ENCODE peak calls at places on chromosomes 2 and 18, in eight cellular contexts. H is HL-60, T is mucosa of descending colon, Z is astrocyte of the spinal cord, I is tibial nerve, N is dorsolateral prefrontal cortex, C is AG04450, U is kidney epithelial cell. Y is an unnamed sample.

GRCh38 chr2:156329031-156329921 is 3.2 kb downstream of the NR4A2 start:
- DNase-seq in H (no peak), Z (no peak), T (no peak), U (no peak), C (no peak), N (no peak), I (no peak), Y (no peak)

GRCh38 chr18:31103423-31103822 is 1.2 kb upstream of the DSC2 start:
- DNase-seq in Z (no peak), N (no peak), H (no peak), U (no peak), T (no peak), I (no peak), C (no peak), Y (no peak)

GRCh38 chr2:23477392-23477791 is 92.4 kb downstream of the KLHL29 start:
- DNase-seq in H (no peak), T (no peak), C (no peak), U (no peak), N (no peak), Z (no peak), I (no peak), Y (no peak)

GRCh38 chr2:109280804-109281203 is 151.8 kb downstream of the SH3RF3 start:
- DNase-seq in I (no peak), T (no peak), Z (no peak), N (no peak), H (no peak), C (no peak), U (no peak), Y (no peak)

GRCh38 chr2:70069049-70069448 is 18.2 kb upstream of the PCBP1 start:
- DNase-seq in T (peak), H (no peak), Z (no peak), U (no peak), I (no peak), N (no peak), C (no peak), Y (no peak)

GRCh38 chr2:9644603-9645002 is 13.8 kb upstream of the YWHAQ start:
- DNase-seq in T (no peak), H (no peak), I (no peak), C (no peak), U (no peak), Z (no peak), N (no peak), Y (no peak)

GRCh38 chr18:23585007-23585871 is 1.1 kb downstream of the NPC1 start:
- DNase-seq in H (peak), T (peak), C (no peak), I (no peak), Z (peak), N (no peak), U (no peak), Y (peak)

GRCh38 chr18:51668101-51668500 is 470.6 kb upstream of the MEX3C start:
- DNase-seq in Z (peak), T (peak), N (peak), H (peak), C (peak), U (no peak), I (peak), Y (peak)

GRCh38 chr18:48408727-48409590 is at the start of gene ZBTB7C:
- DNase-seq in C (no peak), Z (no peak), N (no peak), H (no peak), I (no peak), T (peak), U (no peak), Y (peak)

GRCh38 chr2:64837925-64838641 is 151.1 kb upstream of the SLC1A4 start:
- DNase-seq in H (peak), I (no peak), N (no peak), U (no peak), C (no peak), Z (no peak), T (peak), Y (peak)

GRCh38 chr2:44906972-44907371 is 34.5 kb upstream of the SIX3 start:
- DNase-seq in Z (no peak), T (no peak), N (no peak), H (no peak), U (no peak), I (no peak), C (no peak), Y (no peak)

GRCh38 chr2:233965032-233965614 is 48.0 kb downstream of the TRPM8 start:
- DNase-seq in U (no peak), C (no peak), T (no peak), I (no peak), Z (no peak), H (no peak), N (no peak), Y (no peak)

GRCh38 chr18:30403278-30403677 is 639.3 kb downstream of the DSC3 start:
- DNase-seq in N (no peak), T (no peak), H (no peak), Z (no peak), C (no peak), I (no peak), U (no peak), Y (no peak)

GRCh38 chr2:43049836-43050796 is 176.3 kb downstream of the ZFP36L2 start:
- DNase-seq in H (peak), Z (no peak), N (no peak), T (no peak), U (no peak), I (no peak), C (no peak), Y (no peak)

GRCh38 chr2:127012215-127012614 is 94.7 kb downstream of the BIN1 start:
- DNase-seq in T (no peak), N (no peak), U (no peak), Z (no peak), I (no peak), H (no peak), C (no peak), Y (peak)

GRCh38 chr2:24930768-24931167 is 10.7 kb upstream of the ADCY3 start:
- DNase-seq in Z (no peak), I (no peak), T (no peak), N (peak), U (no peak), C (no peak), H (no peak), Y (no peak)

GRCh38 chr2:229118336-229118735 is 152.8 kb downstream of the PID1 start:
- DNase-seq in C (no peak), T (no peak), H (no peak), I (no peak), U (no peak), Z (peak), N (no peak), Y (no peak)

GRCh38 chr2:198004173-198004572 is 199.8 kb downstream of the PLCL1 start:
- DNase-seq in N (no peak), H (no peak), T (no peak), U (no peak), C (no peak), Z (peak), I (no peak), Y (peak)

GRCh38 chr18:61831071-61831470 is 61.7 kb downstream of the RNF152 start:
- DNase-seq in N (no peak), C (no peak), I (no peak), U (no peak), H (no peak), Z (peak), T (no peak), Y (no peak)

GRCh38 chr2:71452565-71452964 is 796 bp upstream of the DYSF start:
- DNase-seq in N (no peak), Z (peak), U (peak), C (no peak), T (no peak), H (peak), I (no peak), Y (peak)

GRCh38 chr2:208266641-208267335 is 733 bp downstream of the PIKFYVE start:
- DNase-seq in Z (peak), N (no peak), C (no peak), U (no peak), T (no peak), I (no peak), H (no peak), Y (peak)

GRCh38 chr2:61605245-61605644 is 67.1 kb upstream of the XPO1 start:
- DNase-seq in H (no peak), U (no peak), I (no peak), N (no peak), T (no peak), C (no peak), Z (no peak), Y (no peak)

GRCh38 chr2:106334802-106335201 is 133.4 kb downstream of the RGPD3 start:
- DNase-seq in H (no peak), C (no peak), N (no peak), U (no peak), I (no peak), T (no peak), Z (no peak), Y (no peak)

GRCh38 chr18:25175558-25175957 is 176.4 kb downstream of the ZNF521 start:
- DNase-seq in U (no peak), I (no peak), C (no peak), H (no peak), Z (no peak), N (no peak), T (no peak), Y (no peak)

GRCh38 chr18:48615566-48616401 is 77.0 kb downstream of the CTIF start:
- DNase-seq in N (no peak), T (peak), H (no peak), Z (no peak), U (no peak), C (no peak), I (no peak), Y (no peak)

GRCh38 chr2:181123798-181124217 is 143.4 kb downstream of the UBE2E3 start:
- DNase-seq in H (peak), U (no peak), Z (peak), T (peak), C (no peak), I (no peak), N (no peak), Y (no peak)

GRCh38 chr2:85997016-85997970 is 108.4 kb downstream of the POLR1A start:
- DNase-seq in U (no peak), T (no peak), I (no peak), N (peak), Z (peak), C (no peak), H (no peak), Y (peak)

GRCh38 chr18:1917546-1917945 is 653.8 kb downstream of the METTL4 start:
- DNase-seq in Z (no peak), I (no peak), H (no peak), N (no peak), U (no peak), C (no peak), T (no peak), Y (no peak)

GRCh38 chr18:1917141-1917540 is 654.2 kb downstream of the METTL4 start:
- DNase-seq in N (no peak), H (no peak), U (no peak), Z (no peak), C (no peak), T (no peak), I (no peak), Y (no peak)

GRCh38 chr18:1914489-1914888 is 656.8 kb downstream of the METTL4 start:
- DNase-seq in I (no peak), H (peak), N (no peak), C (no peak), T (no peak), Z (peak), U (no peak), Y (no peak)
- TF ChIP-seq CTCF in I (no peak), H (peak), N (no peak), C (no peak), T (no peak), Z (peak), U (peak), Y (peak)

GRCh38 chr18:77101410-77102245 is 31.0 kb downstream of the MBP start:
- DNase-seq in N (no peak), I (peak), C (peak), T (peak), U (peak), Z (peak), H (peak), Y (peak)
- H3K4me3 ChIP-seq in N (no peak), I (no peak), C (peak), T (no peak), U (no peak), Z (peak), H (no peak), Y (peak)

GRCh38 chr18:37470986-37471385 is 94.6 kb downstream of the CELF4 start:
- DNase-seq in H (no peak), U (no peak), C (no peak), I (no peak), N (no peak), Z (no peak), T (no peak), Y (no peak)

GRCh38 chr18:37471619-37472018 is 94.0 kb downstream of the CELF4 start:
- DNase-seq in H (no peak), Z (no peak), U (no peak), C (no peak), N (no peak), T (no peak), I (no peak), Y (no peak)

GRCh38 chr18:37476611-37477295 is 88.8 kb downstream of the CELF4 start:
- DNase-seq in U (no peak), C (no peak), H (no peak), T (no peak), N (no peak), Z (no peak), I (no peak), Y (no peak)

GRCh38 chr18:37481058-37481457 is 84.5 kb downstream of the CELF4 start:
- DNase-seq in Z (no peak), N (no peak), C (no peak), I (no peak), T (no peak), U (peak), H (no peak), Y (no peak)

DNA sequence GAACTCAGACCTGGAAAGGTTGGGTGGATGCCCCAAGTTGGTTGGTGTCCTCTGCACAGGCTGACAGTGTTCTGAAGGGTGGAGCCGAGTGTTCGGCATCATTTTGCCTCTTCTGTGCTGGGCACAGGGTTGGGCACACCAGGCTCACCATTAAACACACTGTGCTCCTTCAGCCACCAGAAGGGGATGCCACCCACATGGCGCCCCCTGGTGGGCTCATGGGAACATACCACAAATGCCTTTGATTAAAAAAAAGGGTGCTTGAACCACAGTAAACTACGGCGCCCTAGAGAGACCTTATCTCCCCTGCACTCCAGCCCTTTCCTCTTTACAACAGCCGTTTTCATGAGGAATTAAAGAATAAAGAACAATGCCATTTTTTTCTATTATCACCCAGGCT is 89.4 kb downstream of the CELF4 start:
- DNase-seq in I (no peak), T (peak), C (no peak), U (no peak), H (peak), N (peak), Z (no peak), Y (peak)
- TF ChIP-seq CTCF in I (peak), T (no peak), C (peak), U (peak), H (peak), N (peak), Z (peak), Y (peak)

GRCh38 chr2:200270732-200271131 is 35.8 kb upstream of the SPATS2L start:
- DNase-seq in N (no peak), I (no peak), T (no peak), Z (no peak), H (no peak), C (no peak), U (no peak), Y (no peak)
- H3K4me3 ChIP-seq in N (no peak), I (no peak), T (no peak), Z (no peak), H (no peak), C (no peak), U (no peak), Y (no peak)

GRCh38 chr2:39289609-39290008 is 45.8 kb upstream of the CDKL4 start:
- DNase-seq in C (no peak), U (no peak), T (no peak), Z (peak), N (no peak), I (no peak), H (no peak), Y (no peak)
- TF ChIP-seq CTCF in C (no peak), U (no peak), T (no peak), Z (no peak), N (no peak), I (no peak), H (no peak), Y (no peak)

Y was measured in AG10803.